ENCODE peak calls at places on chromosomes 7 and 10, in six cellular contexts. S is stomach, O is body of pancreas, T is RWPE1, G is H9, Q is GM10248. M is an unnamed sample.

GRCh38 chr10:26486985-26487850 is 49.1 kb downstream of the APBB1IP start:
- DNase-seq in T (peak; percentile 82), G (no peak), Q (peak; percentile 60), S (no peak), O (no peak), M (peak; percentile 54)

GRCh38 chr10:99387071-99387470 is 43.4 kb downstream of the GOT1 start:
- DNase-seq in O (no peak), T (no peak), G (no peak), S (no peak), Q (no peak), M (no peak)

GRCh38 chr10:99532687-99533495 is at the start of gene NKX2-3:
- DNase-seq in Q (peak; percentile 75), O (peak; percentile 62), G (peak; percentile 93), S (peak; percentile 49), T (peak; percentile 71), M (peak; percentile 81)

GRCh38 chr7:19621740-19622139 is 87.1 kb downstream of the POLR1F start:
- DNase-seq in S (no peak), Q (no peak), O (no peak), T (peak; percentile 35), G (no peak), M (no peak)

GRCh38 chr10:15182541-15183207 is 14.2 kb upstream of the NMT2 start:
- DNase-seq in G (no peak), S (no peak), Q (no peak), T (no peak), O (no peak), M (no peak)

GRCh38 chr7:7769712-7770111 is 51.3 kb upstream of the RPA3 start:
- DNase-seq in T (no peak), S (no peak), O (no peak), G (no peak), Q (no peak), M (no peak)

GRCh38 chr10:112295853-112296830 is 12.9 kb downstream of the TECTB start:
- DNase-seq in T (no peak), Q (no peak), G (no peak), S (no peak), O (no peak), M (no peak)

GRCh38 chr10:19816420-19817250 is at the start of gene PLXDC2:
- DNase-seq in G (peak; percentile 51), O (peak; percentile 21), T (no peak), Q (peak; percentile 15), S (no peak), M (peak; percentile 29)

GRCh38 chr7:135253851-135254815 is 20.5 kb downstream of the STRA8 start:
- DNase-seq in G (no peak), Q (no peak), T (peak; percentile 59), O (peak; percentile 49), S (peak; percentile 43), M (no peak)

GRCh38 chr10:74174533-74174932 is 23.5 kb downstream of the ADK start:
- DNase-seq in T (no peak), S (no peak), O (no peak), G (no peak), Q (no peak), M (no peak)

GRCh38 chr7:81715984-81716588 is 53.8 kb downstream of the HGF start:
- DNase-seq in Q (no peak), O (no peak), S (no peak), T (peak; percentile 14), G (no peak), M (no peak)
- TF ChIP-seq CTCF in Q (no peak), O (no peak), S (no peak), T (peak; percentile 76), G (peak; percentile 46), M (no peak)

DNA sequence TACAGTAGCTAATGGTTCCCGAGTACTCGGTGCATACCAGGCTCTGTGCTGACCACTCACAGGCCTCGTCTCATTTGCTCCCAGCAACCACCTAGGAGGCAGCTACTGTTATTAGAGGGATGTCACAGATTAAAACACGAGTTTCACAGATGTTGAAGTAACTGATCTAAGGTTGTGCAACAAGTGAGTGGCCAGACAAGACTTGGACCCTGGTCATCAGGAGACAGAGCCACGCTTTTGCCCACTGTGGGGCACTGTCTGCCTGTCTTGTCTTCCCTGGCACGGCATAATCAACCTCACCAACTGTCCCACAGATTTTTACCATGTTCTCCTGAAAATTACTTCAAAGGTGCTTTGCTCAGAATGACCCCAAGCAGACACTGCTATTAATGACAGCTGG is 111.6 kb upstream of the HABP2 start:
- DNase-seq in G (no peak), O (no peak), T (no peak), S (no peak), Q (no peak), M (no peak)
- TF ChIP-seq CTCF in G (peak; percentile 37), O (no peak), T (no peak), S (no peak), Q (no peak), M (no peak)

DNA sequence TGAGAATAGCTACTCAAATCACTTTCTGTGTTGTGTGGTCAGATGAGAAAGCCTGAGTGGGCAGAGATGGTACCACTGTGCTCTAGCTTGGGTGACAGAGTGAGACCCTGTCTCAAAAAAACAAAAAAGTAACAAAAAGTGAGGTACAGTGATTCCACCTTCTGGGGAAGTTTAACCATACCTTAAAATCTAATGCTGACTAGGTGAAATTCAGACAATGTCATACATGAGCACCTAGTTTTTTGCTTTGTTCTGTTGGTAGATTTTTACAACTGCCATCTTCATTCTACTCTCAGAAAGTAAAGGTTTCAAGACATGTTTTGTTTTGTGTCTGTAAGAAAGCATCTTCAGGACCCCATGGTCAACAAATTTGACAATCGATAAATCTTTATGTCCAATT is 144.2 kb downstream of the ARHGAP21 start:
- DNase-seq in T (no peak), Q (no peak), O (no peak), S (no peak), G (no peak), M (no peak)
- TF ChIP-seq CTCF in T (no peak), Q (no peak), O (no peak), S (no peak), G (no peak), M (no peak)

GRCh38 chr7:128037081-128037480 is 5.8 kb upstream of the LRRC4 start:
- DNase-seq in T (no peak), Q (no peak), S (no peak), G (no peak), O (no peak), M (no peak)
- TF ChIP-seq CTCF in T (no peak), Q (no peak), S (no peak), G (peak; percentile 17), O (no peak), M (no peak)

DNA sequence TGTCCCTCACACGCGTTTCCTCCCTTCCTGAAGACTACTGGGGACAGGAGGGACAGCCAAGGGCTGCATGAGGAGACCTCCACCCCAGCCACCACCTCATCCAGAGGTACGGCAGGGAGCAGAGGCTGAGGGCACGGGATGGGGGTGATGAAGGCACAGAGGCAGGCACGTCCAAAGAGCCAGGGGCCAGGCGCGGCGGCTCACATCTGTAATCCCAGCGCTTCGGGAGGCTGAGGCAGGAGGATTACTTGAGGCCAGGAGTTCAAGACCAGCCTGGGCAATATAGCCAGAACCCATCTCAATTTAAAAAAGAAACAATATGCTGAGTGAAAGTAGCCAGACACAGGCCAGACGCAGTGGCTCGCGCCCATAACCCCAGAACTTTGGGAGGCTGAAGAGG is 3.3 kb downstream of the MICALL2 start:
- DNase-seq in Q (no peak), S (no peak), T (no peak), O (no peak), G (no peak), M (no peak)
- TF ChIP-seq CTCF in Q (no peak), S (no peak), T (no peak), O (no peak), G (no peak), M (no peak)

M was measured in GM13976.